ENCODE peak calls at places on chromosomes 16 and 17, in ten cellular contexts. B, R, S, T, J, O, G, C, L and V are unnamed samples.

GRCh38 chr17:7475764-7476422 is 3.5 kb downstream of the ZBTB4 start:
- DNase-seq in S (no peak), T (no peak), B (no peak), R (no peak), C (peak), O (no peak), L (peak), J (no peak), G (no peak), V (no peak)

GRCh38 chr16:59880626-59881025 is 1146.5 kb upstream of the GOT2 start:
- DNase-seq in R (no peak), J (no peak), B (no peak), O (no peak), L (no peak), G (no peak), S (no peak), T (no peak), C (no peak), V (no peak)

GRCh38 chr16:69413045-69413664 is 11.3 kb upstream of the CYB5B start:
- DNase-seq in G (no peak), B (no peak), T (no peak), J (no peak), L (no peak), O (no peak), S (no peak), R (no peak), C (no peak), V (no peak)

GRCh38 chr17:68539536-68540469 is 27.6 kb downstream of the PRKAR1A start:
- DNase-seq in L (no peak), C (peak), R (no peak), B (no peak), O (no peak), J (no peak), G (peak), T (no peak), S (no peak), V (peak)

GRCh38 chr17:41678907-41679739 is 9.6 kb upstream of the EIF1 start:
- DNase-seq in R (peak), J (no peak), L (no peak), B (no peak), G (peak), O (peak), T (peak), C (no peak), S (peak), V (no peak)

GRCh38 chr16:1990336-1991134 is 765 bp downstream of the SYNGR3 start:
- DNase-seq in R (no peak), B (peak), T (no peak), C (no peak), J (peak), S (no peak), L (no peak), O (no peak), G (no peak), V (peak)

GRCh38 chr16:89890200-89890599 is 16.8 kb downstream of the TCF25 start:
- DNase-seq in C (no peak), T (no peak), G (no peak), J (no peak), S (no peak), R (no peak), L (no peak), B (no peak), O (no peak), V (no peak)

GRCh38 chr17:29078183-29079045 is 35.5 kb downstream of the PIPOX start:
- DNase-seq in B (peak), T (no peak), L (no peak), C (no peak), O (no peak), J (peak), R (no peak), G (no peak), S (no peak), V (no peak)

GRCh38 chr17:11908711-11909146 is 88.5 kb downstream of the ZNF18 start:
- DNase-seq in O (no peak), C (no peak), J (no peak), L (no peak), G (no peak), R (no peak), B (no peak), T (no peak), S (no peak), V (no peak)

GRCh38 chr17:47735536-47736011 is 2.5 kb downstream of the TBX21 start:
- DNase-seq in S (no peak), T (no peak), R (no peak), L (no peak), C (peak), J (no peak), B (no peak), O (no peak), G (no peak), V (no peak)

GRCh38 chr17:17681744-17682292 is 560 bp downstream of the RAI1 start:
- DNase-seq in J (no peak), S (peak), L (peak), T (peak), G (peak), B (peak), R (no peak), O (no peak), C (peak), V (no peak)